ENCODE peak calls at places on chromosomes 2 and 18, in six cellular contexts. F is pons; U is effector memory CD4-positive, alpha-beta T cell; A is ureter; K is GDM1; E is K562. M is an unnamed sample.

GRCh38 chr2:171325886-171326585 is 107.8 kb downstream of the METTL8 start:
- DNase-seq in F (no peak), U (no peak), A (no peak), K (no peak), E (no peak), M (no peak)

GRCh38 chr2:181891258-181891965 is at the start of gene ITPRID2:
- DNase-seq in F (peak), U (peak), A (peak), K (peak), E (peak), M (peak)

GRCh38 chr2:85952196-85952734 is 63.5 kb upstream of the ST3GAL5 start:
- DNase-seq in F (no peak), U (no peak), A (no peak), K (no peak), E (peak), M (no peak)

GRCh38 chr18:78082776-78083175 is 833.1 kb downstream of the GALR1 start:
- DNase-seq in F (no peak), U (no peak), A (no peak), K (no peak), E (no peak), M (no peak)

GRCh38 chr18:44079602-44080001 is 601.1 kb upstream of the SETBP1 start:
- DNase-seq in F (no peak), U (no peak), A (no peak), K (no peak), E (no peak), M (no peak)

GRCh38 chr2:111185496-111186022 is 64.8 kb downstream of the BCL2L11 start:
- DNase-seq in F (no peak), U (no peak), A (no peak), K (no peak), E (peak), M (no peak)

GRCh38 chr2:132632000-132632649 is 37.9 kb downstream of the LYPD1 start:
- DNase-seq in F (peak), U (no peak), A (no peak), K (no peak), E (no peak), M (no peak)

GRCh38 chr2:3021720-3022119 is 355.9 kb downstream of the EIPR1 start:
- DNase-seq in F (no peak), U (no peak), A (no peak), K (no peak), E (no peak), M (no peak)

GRCh38 chr18:12598181-12598921 is 59.6 kb downstream of the SPIRE1 start:
- DNase-seq in F (no peak), U (no peak), A (no peak), K (peak), E (peak), M (no peak)

GRCh38 chr2:237297421-237298155 is 116.4 kb downstream of the COL6A3 start:
- DNase-seq in F (no peak), U (no peak), A (no peak), K (no peak), E (no peak), M (no peak)